ENCODE peak calls at places on chromosomes 12 and 14, in seven cellular contexts. N, V, J, P, E, S and W are unnamed samples.

GRCh38 chr14:50342211-50343080 is 30.3 kb downstream of the DMAC2L start:
- DNase-seq in N (peak), P (peak), J (no peak), V (peak), E (peak), S (peak), W (no peak)

GRCh38 chr14:90652626-90653025 is 163.6 kb downstream of the TTC7B start:
- DNase-seq in P (no peak), J (no peak), S (no peak), N (no peak), E (no peak), V (no peak), W (no peak)

GRCh38 chr14:76509291-76509690 is 133.4 kb downstream of the ESRRB start:
- DNase-seq in V (no peak), S (no peak), P (no peak), J (no peak), E (no peak), N (no peak), W (no peak)

GRCh38 chr12:14995583-14996425 is 23.0 kb downstream of the PDE6H start:
- DNase-seq in S (peak), V (peak), N (peak), P (no peak), E (peak), J (peak), W (no peak)

GRCh38 chr12:39617887-39618286 is 1.7 kb downstream of the ABCD2 start:
- DNase-seq in J (peak), V (no peak), P (no peak), E (no peak), N (peak), S (no peak), W (no peak)

GRCh38 chr12:54159140-54159539 is 29.6 kb downstream of the SMUG1 start:
- DNase-seq in S (no peak), J (peak), E (peak), P (no peak), V (no peak), N (peak), W (no peak)

GRCh38 chr14:77023001-77023996 is 5.2 kb downstream of the IRF2BPL start:
- DNase-seq in P (no peak), J (no peak), V (peak), N (no peak), S (peak), E (peak), W (no peak)

GRCh38 chr14:88815980-88816379 is 8.5 kb upstream of the TTC8 start:
- DNase-seq in N (no peak), E (no peak), V (no peak), S (no peak), P (no peak), J (no peak), W (no peak)

GRCh38 chr12:48237048-48237630 is 34.0 kb upstream of the OR10AD1 start:
- DNase-seq in S (no peak), N (no peak), E (peak), V (no peak), P (no peak), J (no peak), W (no peak)

GRCh38 chr12:52155048-52155868 is 36.6 kb downstream of the KRT80 start:
- DNase-seq in N (no peak), S (peak), J (no peak), P (peak), E (no peak), V (no peak), W (no peak)

GRCh38 chr12:122888232-122888752 is 7.6 kb downstream of the VPS37B start:
- DNase-seq in S (no peak), N (peak), P (peak), J (peak), E (peak), V (peak), W (peak)

GRCh38 chr12:57522887-57523705 is 472 bp downstream of the MBD6 start:
- DNase-seq in N (no peak), E (peak), J (peak), V (peak), P (peak), S (peak), W (peak)

GRCh38 chr12:58310828-58311273 is 369.5 kb downstream of the ATP23 start:
- DNase-seq in J (no peak), E (peak), P (no peak), V (peak), N (no peak), S (peak), W (no peak)

GRCh38 chr14:104101086-104101621 is 15.7 kb downstream of the ASPG start:
- DNase-seq in E (no peak), P (no peak), S (no peak), J (no peak), V (no peak), N (no peak), W (peak)

GRCh38 chr14:101849640-101850039 is 88.1 kb downstream of the PPP2R5C start:
- DNase-seq in J (peak), V (no peak), N (no peak), E (no peak), P (no peak), S (no peak), W (no peak)

GRCh38 chr12:55906056-55906455 is 21.6 kb downstream of the PYM1 start:
- DNase-seq in P (no peak), S (peak), E (peak), J (no peak), N (no peak), V (peak), W (no peak)

GRCh38 chr12:41917181-41917580 is 227.5 kb downstream of the GXYLT1 start:
- DNase-seq in S (no peak), V (no peak), P (no peak), N (no peak), E (no peak), J (no peak), W (no peak)

GRCh38 chr12:98743362-98743953 is 98.4 kb downstream of the APAF1 start:
- DNase-seq in E (no peak), S (no peak), J (peak), P (no peak), V (no peak), N (peak), W (no peak)

GRCh38 chr12:107514887-107515445 is 170.6 kb upstream of the PWP1 start:
- DNase-seq in N (no peak), S (no peak), V (no peak), J (no peak), P (no peak), E (peak), W (no peak)

GRCh38 chr14:99430491-99430890 is 50.2 kb downstream of the SETD3 start:
- DNase-seq in P (peak), S (no peak), E (no peak), N (peak), J (peak), V (no peak), W (no peak)

GRCh38 chr14:22980672-22981089 is 1.7 kb downstream of the AJUBA start:
- DNase-seq in J (no peak), S (peak), P (no peak), E (peak), V (peak), N (no peak), W (no peak)

GRCh38 chr14:90654831-90655276 is 161.4 kb downstream of the TTC7B start:
- DNase-seq in N (no peak), P (no peak), J (no peak), E (peak), V (peak), S (no peak), W (no peak)

GRCh38 chr12:64759035-64759894 is at the start of gene GNS:
- DNase-seq in S (peak), E (peak), N (peak), P (peak), V (peak), J (peak), W (peak)

GRCh38 chr14:68020999-68021663 is 201.6 kb downstream of the RAD51B start:
- DNase-seq in J (no peak), N (peak), S (no peak), V (no peak), P (no peak), E (no peak), W (no peak)

GRCh38 chr14:57753821-57754220 is 112.1 kb downstream of the SLC35F4 start:
- DNase-seq in P (no peak), V (no peak), S (no peak), J (no peak), E (no peak), N (no peak), W (no peak)

GRCh38 chr12:106345739-106346138 is 11.8 kb upstream of the POLR3B start:
- DNase-seq in V (peak), N (no peak), S (peak), P (no peak), J (peak), E (peak), W (no peak)

GRCh38 chr14:105904379-105904778 is 378.0 kb downstream of the TMEM121 start:
- DNase-seq in N (no peak), J (no peak), P (no peak), V (no peak), E (no peak), S (no peak), W (no peak)

GRCh38 chr12:47845066-47845465 is 25.4 kb upstream of the HDAC7 start:
- DNase-seq in E (no peak), S (no peak), P (no peak), J (no peak), N (no peak), V (no peak), W (no peak)

GRCh38 chr14:51089278-51089677 is 5.6 kb downstream of the TRIM9 start:
- DNase-seq in P (no peak), J (no peak), V (no peak), S (no peak), E (no peak), N (no peak), W (no peak)

GRCh38 chr12:105820407-105821140 is 318.2 kb downstream of the NUAK1 start:
- DNase-seq in J (no peak), S (peak), E (peak), V (peak), N (no peak), P (no peak), W (no peak)

GRCh38 chr12:122852336-122853275 is 17.3 kb downstream of the HIP1R start:
- DNase-seq in P (no peak), V (no peak), J (no peak), S (no peak), E (no peak), N (no peak), W (no peak)

GRCh38 chr12:26032719-26033241 is 74.3 kb downstream of the RASSF8 start:
- DNase-seq in P (no peak), V (peak), E (peak), J (no peak), S (no peak), N (no peak), W (no peak)

GRCh38 chr14:104237651-104238423 is 99.5 kb downstream of the KIF26A start:
- DNase-seq in V (no peak), P (no peak), J (no peak), E (no peak), N (no peak), S (no peak), W (peak)

GRCh38 chr12:104740668-104741067 is 217.4 kb downstream of the SLC41A2 start:
- DNase-seq in J (peak), S (no peak), P (no peak), E (no peak), N (peak), V (no peak), W (no peak)

GRCh38 chr12:107580750-107581529 is 104.7 kb upstream of the PWP1 start:
- DNase-seq in P (no peak), E (no peak), J (no peak), N (no peak), S (no peak), V (no peak), W (no peak)

GRCh38 chr12:28987538-28988383 is 161.3 kb upstream of the FAR2 start:
- DNase-seq in V (no peak), P (no peak), E (peak), N (no peak), J (no peak), S (no peak), W (no peak)

DNA sequence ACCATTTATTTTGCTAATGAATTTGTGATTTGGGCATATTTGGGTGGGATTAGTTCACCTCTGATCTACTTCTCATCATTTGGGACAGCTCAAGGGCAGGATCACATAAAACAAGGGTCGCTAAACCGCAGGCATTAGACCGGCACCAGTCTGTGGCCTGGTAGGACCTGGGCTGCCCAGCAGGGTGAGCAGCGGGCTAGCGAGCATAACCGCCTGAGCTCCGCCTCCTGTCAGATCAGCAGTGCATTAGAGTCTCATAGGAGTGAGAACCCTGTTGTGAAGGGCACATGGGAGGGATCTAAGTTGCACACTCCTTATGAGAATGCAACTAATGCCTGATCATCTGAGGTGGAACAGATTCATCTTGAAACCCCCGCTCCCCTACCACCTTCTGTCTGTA is 785.3 kb downstream of the TRHDE start:
- DNase-seq in V (no peak), S (no peak), E (no peak), N (no peak), J (no peak), P (no peak), W (no peak)
- TF ChIP-seq CTCF in V (no peak), S (no peak), E (no peak), N (no peak), J (no peak), P (no peak), W (no peak)

DNA sequence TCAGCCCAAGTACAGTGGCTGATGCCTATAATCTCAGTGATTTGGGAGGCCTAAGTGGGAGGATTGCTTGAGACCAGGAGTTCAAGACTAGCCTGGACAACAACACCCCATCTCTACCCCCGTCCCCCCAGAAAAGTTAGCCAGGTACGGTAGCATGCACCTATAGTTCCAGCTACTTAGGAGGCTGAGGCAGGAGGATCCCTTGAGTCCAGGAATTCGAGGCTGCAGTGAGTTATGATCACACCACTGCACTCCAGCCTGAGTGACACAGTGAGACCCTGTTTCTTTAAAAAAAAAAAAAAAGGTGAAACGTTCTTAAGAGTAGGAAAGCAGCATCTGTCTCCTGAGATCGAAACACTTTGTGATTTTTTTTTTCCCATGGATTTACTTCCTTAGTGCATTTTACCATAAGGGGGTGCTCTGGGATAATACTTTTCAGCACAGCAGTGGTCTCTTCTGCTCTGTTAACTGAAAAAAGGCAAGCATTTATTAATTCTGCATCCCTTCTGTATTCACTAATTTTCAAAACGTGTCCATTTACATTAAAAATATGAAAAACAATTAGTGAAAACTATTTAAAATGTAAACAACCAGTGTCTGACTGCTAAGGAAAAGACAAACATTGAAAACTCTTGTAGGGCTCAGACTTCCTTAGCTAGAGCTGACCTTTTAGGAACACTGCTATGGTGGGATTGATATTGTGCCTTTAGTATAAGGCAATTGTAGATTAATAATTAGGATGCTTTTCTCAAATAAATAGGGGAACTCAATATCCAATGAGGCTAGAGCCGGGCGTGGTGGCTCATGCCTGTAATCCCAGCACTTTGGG is 31.2 kb upstream of the USP44 start:
- DNase-seq in S (peak), J (peak), E (peak), P (no peak), V (peak), N (no peak), W (no peak)
- TF ChIP-seq CTCF in S (peak), J (peak), E (peak), P (no peak), V (peak), N (no peak), W (no peak)

GRCh38 chr12:131753757-131754156 is 42.9 kb downstream of the SFSWAP start:
- DNase-seq in V (no peak), J (no peak), E (no peak), P (no peak), N (no peak), S (no peak), W (no peak)
- TF ChIP-seq CTCF in V (no peak), J (no peak), E (no peak), P (no peak), N (no peak), S (no peak), W (no peak)

GRCh38 chr12:127025545-127025944 is 1241.4 kb upstream of the TMEM132C start:
- DNase-seq in N (no peak), E (no peak), S (peak), V (peak), J (no peak), P (no peak), W (no peak)
- TF ChIP-seq CTCF in N (no peak), E (no peak), S (peak), V (peak), J (peak), P (no peak), W (no peak)

DNA sequence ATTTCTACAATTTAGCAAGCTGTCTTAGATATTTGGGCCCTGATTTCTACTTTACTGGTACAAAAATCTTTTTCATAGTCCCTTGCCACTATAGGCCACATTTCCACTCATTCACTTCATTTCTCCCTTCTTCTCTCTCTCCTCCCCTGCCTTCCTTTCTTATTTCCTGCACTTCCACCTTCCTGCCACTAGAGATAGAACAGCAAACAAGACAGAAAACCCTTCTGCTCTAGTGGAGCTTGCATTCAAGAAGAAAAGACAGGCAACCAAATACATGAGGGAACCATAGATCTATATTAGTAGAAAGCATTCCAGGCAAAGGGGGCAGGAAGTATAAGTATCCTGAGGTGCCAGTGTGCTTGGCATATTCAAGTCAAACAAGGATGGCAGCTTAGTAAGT is 623.5 kb downstream of the FLRT2 start:
- DNase-seq in V (no peak), S (no peak), P (no peak), N (no peak), J (no peak), E (no peak), W (no peak)
- TF ChIP-seq CTCF in V (no peak), S (peak), P (no peak), N (no peak), J (peak), E (no peak), W (no peak)

GRCh38 chr12:116881325-116881866 is at the start of gene HRK:
- DNase-seq in J (peak), E (peak), N (no peak), P (no peak), S (no peak), V (no peak), W (no peak)
- TF ChIP-seq CTCF in J (peak), E (no peak), N (no peak), P (no peak), S (no peak), V (no peak), W (no peak)

GRCh38 chr12:101207086-101207780 is 2.8 kb downstream of the SLC5A8 start:
- DNase-seq in V (no peak), E (no peak), J (no peak), S (no peak), N (no peak), P (no peak), W (no peak)
- TF ChIP-seq CTCF in V (no peak), E (no peak), J (no peak), S (no peak), N (no peak), P (no peak), W (no peak)

GRCh38 chr12:108839011-108839889 is 18.1 kb downstream of the SSH1 start:
- DNase-seq in N (no peak), V (peak), P (no peak), E (peak), J (no peak), S (peak), W (no peak)
- TF ChIP-seq CTCF in N (no peak), V (no peak), P (no peak), E (no peak), J (no peak), S (no peak), W (no peak)

GRCh38 chr14:64682173-64682710 is 22.0 kb upstream of the PLEKHG3 start:
- DNase-seq in V (peak), E (peak), P (no peak), J (no peak), S (peak), N (no peak), W (no peak)
- TF ChIP-seq CTCF in V (no peak), E (no peak), P (no peak), J (no peak), S (no peak), N (no peak), W (no peak)